ENCODE peak calls at places on chromosomes 4 and X, in nine cellular contexts. One of them, this sample, is unnamed.

GRCh38 chr4:38179690-38180299 is 219.6 kb downstream of the PTTG2 start:
- DNase-seq in effector memory CD8-positive, alpha-beta T cell: peak; percentile 63
- DNase-seq in occipital lobe: peak; percentile 44
- DNase-seq in IMR-90: peak; percentile 77
- DNase-seq in mesenteric fat pad: peak; percentile 77
- DNase-seq in GM23248: peak; percentile 73
- DNase-seq in A549: peak; percentile 55
- DNase-seq in EL: peak; percentile 70
- DNase-seq in skeletal muscle cell: no peak
- DNase-seq in this sample: peak; percentile 47

GRCh38 chrX:136215559-136215958 is 35.6 kb downstream of the MAP7D3 start:
- DNase-seq in occipital lobe: no peak
- DNase-seq in IMR-90: peak; percentile 34
- DNase-seq in mesenteric fat pad: no peak
- DNase-seq in effector memory CD8-positive, alpha-beta T cell: no peak
- DNase-seq in EL: peak; percentile 40
- DNase-seq in GM23248: peak; percentile 57
- DNase-seq in skeletal muscle cell: no peak
- DNase-seq in A549: no peak
- DNase-seq in this sample: no peak

GRCh38 chr4:7029212-7029611 is 14.0 kb upstream of the TADA2B start:
- DNase-seq in effector memory CD8-positive, alpha-beta T cell: no peak
- DNase-seq in skeletal muscle cell: no peak
- DNase-seq in A549: no peak
- DNase-seq in occipital lobe: no peak
- DNase-seq in EL: no peak
- DNase-seq in mesenteric fat pad: no peak
- DNase-seq in IMR-90: no peak
- DNase-seq in GM23248: no peak
- DNase-seq in this sample: no peak

GRCh38 chr4:152243890-152244595 is 291.8 kb downstream of the FBXW7 start:
- DNase-seq in IMR-90: no peak
- DNase-seq in effector memory CD8-positive, alpha-beta T cell: no peak
- DNase-seq in skeletal muscle cell: no peak
- DNase-seq in A549: no peak
- DNase-seq in EL: no peak
- DNase-seq in occipital lobe: no peak
- DNase-seq in GM23248: peak; percentile 63
- DNase-seq in mesenteric fat pad: no peak
- DNase-seq in this sample: no peak

GRCh38 chrX:27444093-27444908 is 18.8 kb downstream of the PPP4R3C start:
- DNase-seq in A549: no peak
- DNase-seq in mesenteric fat pad: no peak
- DNase-seq in GM23248: no peak
- DNase-seq in skeletal muscle cell: no peak
- DNase-seq in effector memory CD8-positive, alpha-beta T cell: no peak
- DNase-seq in IMR-90: no peak
- DNase-seq in EL: no peak
- DNase-seq in occipital lobe: no peak
- DNase-seq in this sample: no peak

GRCh38 chrX:45758738-45759397 is 558.2 kb upstream of the DIPK2B start:
- DNase-seq in IMR-90: peak; percentile 49
- DNase-seq in A549: no peak
- DNase-seq in EL: peak; percentile 58
- DNase-seq in GM23248: peak; percentile 59
- DNase-seq in occipital lobe: no peak
- DNase-seq in mesenteric fat pad: no peak
- DNase-seq in effector memory CD8-positive, alpha-beta T cell: no peak
- DNase-seq in skeletal muscle cell: no peak
- DNase-seq in this sample: no peak

GRCh38 chr4:159272341-159273125 is 169.7 kb downstream of the RAPGEF2 start:
- DNase-seq in A549: no peak
- DNase-seq in mesenteric fat pad: no peak
- DNase-seq in skeletal muscle cell: no peak
- DNase-seq in GM23248: no peak
- DNase-seq in occipital lobe: no peak
- DNase-seq in IMR-90: peak; percentile 55
- DNase-seq in EL: peak; percentile 39
- DNase-seq in effector memory CD8-positive, alpha-beta T cell: no peak
- DNase-seq in this sample: no peak

GRCh38 chr4:54677416-54677815 is 19.7 kb downstream of the KIT start:
- DNase-seq in skeletal muscle cell: no peak
- DNase-seq in occipital lobe: no peak
- DNase-seq in mesenteric fat pad: no peak
- DNase-seq in EL: no peak
- DNase-seq in A549: no peak
- DNase-seq in effector memory CD8-positive, alpha-beta T cell: no peak
- DNase-seq in GM23248: no peak
- DNase-seq in IMR-90: no peak
- DNase-seq in this sample: no peak

GRCh38 chr4:83378426-83378825 is 43.8 kb upstream of the HPSE start:
- DNase-seq in IMR-90: no peak
- DNase-seq in occipital lobe: no peak
- DNase-seq in skeletal muscle cell: no peak
- DNase-seq in GM23248: no peak
- DNase-seq in A549: peak; percentile 41
- DNase-seq in EL: no peak
- DNase-seq in mesenteric fat pad: no peak
- DNase-seq in effector memory CD8-positive, alpha-beta T cell: no peak
- DNase-seq in this sample: no peak

GRCh38 chr4:69775488-69775887 is 15.1 kb upstream of the SULT1B1 start:
- DNase-seq in effector memory CD8-positive, alpha-beta T cell: no peak
- DNase-seq in EL: no peak
- DNase-seq in A549: no peak
- DNase-seq in GM23248: no peak
- DNase-seq in mesenteric fat pad: no peak
- DNase-seq in occipital lobe: no peak
- DNase-seq in IMR-90: no peak
- DNase-seq in skeletal muscle cell: no peak
- DNase-seq in this sample: no peak

GRCh38 chrX:106917830-106918500 is 2.2 kb upstream of the CLDN2 start:
- DNase-seq in A549: peak; percentile 84
- DNase-seq in effector memory CD8-positive, alpha-beta T cell: no peak
- DNase-seq in GM23248: peak; percentile 36
- DNase-seq in mesenteric fat pad: no peak
- DNase-seq in IMR-90: peak; percentile 71
- DNase-seq in EL: peak; percentile 81
- DNase-seq in occipital lobe: no peak
- DNase-seq in skeletal muscle cell: peak; percentile 68
- DNase-seq in this sample: peak; percentile 24

GRCh38 chr4:52995341-52996030 is 133.4 kb downstream of the RASL11B start:
- DNase-seq in A549: no peak
- DNase-seq in GM23248: peak; percentile 42
- DNase-seq in IMR-90: peak; percentile 29
- DNase-seq in effector memory CD8-positive, alpha-beta T cell: no peak
- DNase-seq in skeletal muscle cell: no peak
- DNase-seq in mesenteric fat pad: no peak
- DNase-seq in occipital lobe: no peak
- DNase-seq in EL: peak; percentile 30
- DNase-seq in this sample: no peak

GRCh38 chr4:69896530-69897116 is 34.2 kb upstream of the CSN1S1 start:
- DNase-seq in IMR-90: peak; percentile 3
- DNase-seq in GM23248: peak; percentile 54
- DNase-seq in skeletal muscle cell: no peak
- DNase-seq in occipital lobe: no peak
- DNase-seq in EL: no peak
- DNase-seq in A549: peak; percentile 3
- DNase-seq in mesenteric fat pad: no peak
- DNase-seq in effector memory CD8-positive, alpha-beta T cell: no peak
- DNase-seq in this sample: peak; percentile 1

GRCh38 chr4:184383497-184384055 is 90.8 kb downstream of the IRF2 start:
- DNase-seq in EL: peak; percentile 96
- DNase-seq in GM23248: peak; percentile 94
- DNase-seq in IMR-90: peak; percentile 99
- DNase-seq in occipital lobe: peak; percentile 16
- DNase-seq in A549: peak; percentile 54
- DNase-seq in mesenteric fat pad: no peak
- DNase-seq in skeletal muscle cell: peak; percentile 93
- DNase-seq in effector memory CD8-positive, alpha-beta T cell: no peak
- DNase-seq in this sample: peak; percentile 85

GRCh38 chr4:53592686-53593641 is 1.7 kb upstream of the LNX1 start:
- DNase-seq in mesenteric fat pad: no peak
- DNase-seq in GM23248: no peak
- DNase-seq in A549: peak; percentile 40
- DNase-seq in IMR-90: no peak
- DNase-seq in EL: no peak
- DNase-seq in effector memory CD8-positive, alpha-beta T cell: no peak
- DNase-seq in occipital lobe: no peak
- DNase-seq in skeletal muscle cell: no peak
- DNase-seq in this sample: no peak

GRCh38 chr4:176726803-176727202 is 65.9 kb downstream of the VEGFC start:
- DNase-seq in IMR-90: peak; percentile 97
- DNase-seq in EL: no peak
- DNase-seq in occipital lobe: no peak
- DNase-seq in GM23248: no peak
- DNase-seq in effector memory CD8-positive, alpha-beta T cell: no peak
- DNase-seq in A549: no peak
- DNase-seq in mesenteric fat pad: no peak
- DNase-seq in skeletal muscle cell: peak; percentile 47
- DNase-seq in this sample: no peak

GRCh38 chr4:36111180-36111579 is 133.1 kb downstream of the ARAP2 start:
- DNase-seq in A549: no peak
- DNase-seq in occipital lobe: no peak
- DNase-seq in IMR-90: peak; percentile 23
- DNase-seq in GM23248: no peak
- DNase-seq in effector memory CD8-positive, alpha-beta T cell: no peak
- DNase-seq in mesenteric fat pad: no peak
- DNase-seq in EL: no peak
- DNase-seq in skeletal muscle cell: peak; percentile 42
- DNase-seq in this sample: peak; percentile 23

GRCh38 chr4:11106190-11106589 is 322.5 kb downstream of the HS3ST1 start:
- DNase-seq in EL: no peak
- DNase-seq in A549: no peak
- DNase-seq in occipital lobe: no peak
- DNase-seq in IMR-90: no peak
- DNase-seq in GM23248: peak; percentile 1
- DNase-seq in skeletal muscle cell: no peak
- DNase-seq in mesenteric fat pad: no peak
- DNase-seq in effector memory CD8-positive, alpha-beta T cell: no peak
- DNase-seq in this sample: no peak

GRCh38 chr4:153731239-153731638 is 28.6 kb downstream of the RNF175 start:
- DNase-seq in IMR-90: peak; percentile 64
- DNase-seq in effector memory CD8-positive, alpha-beta T cell: no peak
- DNase-seq in mesenteric fat pad: no peak
- DNase-seq in GM23248: peak; percentile 83
- DNase-seq in skeletal muscle cell: peak; percentile 88
- DNase-seq in occipital lobe: no peak
- DNase-seq in A549: no peak
- DNase-seq in EL: peak; percentile 65
- DNase-seq in this sample: peak; percentile 93

GRCh38 chr4:86043755-86044592 is 315.9 kb downstream of the MAPK10 start:
- DNase-seq in effector memory CD8-positive, alpha-beta T cell: no peak
- DNase-seq in IMR-90: peak; percentile 55
- DNase-seq in GM23248: peak; percentile 73
- DNase-seq in skeletal muscle cell: no peak
- DNase-seq in A549: peak; percentile 42
- DNase-seq in occipital lobe: no peak
- DNase-seq in EL: peak; percentile 63
- DNase-seq in mesenteric fat pad: no peak
- DNase-seq in this sample: peak; percentile 39

GRCh38 chr4:2080429-2081300 is 21.5 kb downstream of the NAT8L start:
- DNase-seq in occipital lobe: no peak
- DNase-seq in GM23248: no peak
- DNase-seq in IMR-90: no peak
- DNase-seq in EL: no peak
- DNase-seq in skeletal muscle cell: no peak
- DNase-seq in effector memory CD8-positive, alpha-beta T cell: no peak
- DNase-seq in mesenteric fat pad: peak; percentile 87
- DNase-seq in A549: no peak
- DNase-seq in this sample: no peak

GRCh38 chrX:47662144-47662657 is 3.2 kb upstream of the UXT start:
- DNase-seq in mesenteric fat pad: no peak
- DNase-seq in A549: peak; percentile 49
- DNase-seq in GM23248: peak; percentile 93
- DNase-seq in occipital lobe: no peak
- DNase-seq in IMR-90: peak; percentile 93
- DNase-seq in EL: peak; percentile 91
- DNase-seq in skeletal muscle cell: peak; percentile 90
- DNase-seq in effector memory CD8-positive, alpha-beta T cell: no peak
- DNase-seq in this sample: peak; percentile 57

GRCh38 chrX:69093960-69094935 is 71.0 kb downstream of the PJA1 start:
- DNase-seq in effector memory CD8-positive, alpha-beta T cell: peak; percentile 6
- DNase-seq in IMR-90: peak; percentile 60
- DNase-seq in GM23248: peak; percentile 67
- DNase-seq in A549: peak; percentile 58
- DNase-seq in mesenteric fat pad: no peak
- DNase-seq in EL: peak; percentile 45
- DNase-seq in skeletal muscle cell: peak; percentile 43
- DNase-seq in occipital lobe: no peak
- DNase-seq in this sample: peak; percentile 18

GRCh38 chr4:70994387-70995099 is 1.1 kb downstream of the DCK start:
- DNase-seq in skeletal muscle cell: no peak
- DNase-seq in mesenteric fat pad: no peak
- DNase-seq in GM23248: no peak
- DNase-seq in occipital lobe: no peak
- DNase-seq in IMR-90: no peak
- DNase-seq in A549: no peak
- DNase-seq in EL: peak; percentile 17
- DNase-seq in effector memory CD8-positive, alpha-beta T cell: no peak
- DNase-seq in this sample: no peak

GRCh38 chrX:123080065-123080464 is 104.0 kb upstream of the GRIA3 start:
- DNase-seq in GM23248: no peak
- DNase-seq in occipital lobe: no peak
- DNase-seq in IMR-90: no peak
- DNase-seq in A549: no peak
- DNase-seq in mesenteric fat pad: no peak
- DNase-seq in effector memory CD8-positive, alpha-beta T cell: no peak
- DNase-seq in EL: no peak
- DNase-seq in skeletal muscle cell: no peak
- DNase-seq in this sample: no peak

GRCh38 chrX:71603618-71604017 is 14.7 kb downstream of the CXCR3 start:
- DNase-seq in effector memory CD8-positive, alpha-beta T cell: no peak
- DNase-seq in EL: no peak
- DNase-seq in mesenteric fat pad: no peak
- DNase-seq in skeletal muscle cell: peak; percentile 10
- DNase-seq in A549: peak; percentile 36
- DNase-seq in GM23248: peak; percentile 18
- DNase-seq in occipital lobe: no peak
- DNase-seq in IMR-90: peak; percentile 2
- DNase-seq in this sample: no peak

GRCh38 chr4:153488006-153488718 is 22.0 kb downstream of the TMEM131L start:
- DNase-seq in A549: no peak
- DNase-seq in mesenteric fat pad: no peak
- DNase-seq in GM23248: no peak
- DNase-seq in IMR-90: peak; percentile 53
- DNase-seq in EL: no peak
- DNase-seq in occipital lobe: no peak
- DNase-seq in effector memory CD8-positive, alpha-beta T cell: peak; percentile 73
- DNase-seq in skeletal muscle cell: no peak
- DNase-seq in this sample: no peak

GRCh38 chr4:7968262-7968896 is 28.7 kb upstream of the AFAP1 start:
- DNase-seq in A549: no peak
- DNase-seq in mesenteric fat pad: no peak
- DNase-seq in EL: no peak
- DNase-seq in IMR-90: no peak
- DNase-seq in effector memory CD8-positive, alpha-beta T cell: no peak
- DNase-seq in occipital lobe: no peak
- DNase-seq in GM23248: no peak
- DNase-seq in skeletal muscle cell: no peak
- DNase-seq in this sample: no peak

This sample was measured in fibroblast of the conjunctiva.